ENCODE peak calls at places on chromosomes 12 and 14, in eight cellular contexts. R is stimulated activated CD4-positive, alpha-beta T cell treated with anti-CD3 and anti-CD28 coated beads, TNF-alpha, amount 100 ng/mL, for 48 hours; W is left cardiac atrium; Q is colonic mucosa; N is HTR-8/SVneo; C is HEK293T; A is iris pigment epithelial cell; U is NCI-H69. Y is an unnamed sample.

GRCh38 chr12:109134186-109134917 is 18.0 kb downstream of the ACACB start:
- DNase-seq in R (no peak), W (peak), Q (no peak), N (peak), C (peak), A (peak), U (peak), Y (peak)

GRCh38 chr12:98901189-98901588 is 256.1 kb downstream of the APAF1 start:
- DNase-seq in R (no peak), W (no peak), Q (no peak), N (no peak), C (no peak), A (no peak), U (no peak), Y (no peak)

GRCh38 chr12:131950182-131950913 is 606 bp downstream of the EP400 start:
- DNase-seq in R (peak), W (peak), Q (peak), N (no peak), C (peak), A (no peak), U (peak), Y (peak)

GRCh38 chr14:71525663-71526246 is 406.5 kb upstream of the RGS6 start:
- DNase-seq in R (no peak), W (no peak), Q (no peak), N (no peak), C (no peak), A (no peak), U (peak), Y (no peak)

GRCh38 chr14:105517096-105517495 is 9.3 kb upstream of the TMEM121 start:
- DNase-seq in R (no peak), W (no peak), Q (no peak), N (no peak), C (no peak), A (no peak), U (no peak), Y (no peak)

GRCh38 chr12:9721394-9722092 is 11.4 kb downstream of the CLECL1 start:
- DNase-seq in R (no peak), W (no peak), Q (no peak), N (peak), C (no peak), A (peak), U (peak), Y (no peak)

GRCh38 chr12:128790221-128790620 is 33.5 kb downstream of the SLC15A4 start:
- DNase-seq in R (no peak), W (no peak), Q (no peak), N (no peak), C (no peak), A (no peak), U (no peak), Y (no peak)

GRCh38 chr12:1226951-1227350 is 235.9 kb downstream of the ERC1 start:
- DNase-seq in R (no peak), W (no peak), Q (no peak), N (no peak), C (no peak), A (no peak), U (no peak), Y (no peak)

GRCh38 chr14:89521988-89522387 is 105.0 kb upstream of the FOXN3 start:
- DNase-seq in R (no peak), W (no peak), Q (no peak), N (no peak), C (no peak), A (no peak), U (no peak), Y (no peak)

GRCh38 chr14:68977741-68978549 is 1.2 kb downstream of the ACTN1 start:
- DNase-seq in R (no peak), W (peak), Q (peak), N (peak), C (peak), A (peak), U (peak), Y (peak)

GRCh38 chr12:57898308-57898970 is 42.9 kb upstream of the ATP23 start:
- DNase-seq in R (no peak), W (no peak), Q (peak), N (no peak), C (no peak), A (peak), U (peak), Y (no peak)